ENCODE peak calls at places on chromosome 6, in ten cellular contexts. I is HCT116, B is HepG2, W is tibial nerve, K is body of pancreas, H is stomach, P is esophagus squamous epithelium, A is Peyer's patch, D is uterus, C is suprapubic skin. T is an unnamed sample. For H3K27me3, the result is how much of the 10 kb centered on the place peaks cover.

GRCh38 chr6:83198486-83199172 is 5.5 kb downstream of the RWDD2A start:
- DNase-seq in D (no peak), W (no peak), P (no peak), H (no peak), A (no peak), K (no peak), C (no peak), I (no peak), B (no peak), T (no peak)

GRCh38 chr6:134041093-134041492 is 11.3 kb downstream of the SLC2A12 start:
- DNase-seq in D (no peak), K (no peak), I (peak), P (no peak), C (no peak), H (no peak), B (no peak), W (no peak), A (no peak), T (no peak)

GRCh38 chr6:94636780-94637385 is 940.5 kb upstream of the MANEA start:
- DNase-seq in W (no peak), K (no peak), H (no peak), P (no peak), D (no peak), A (no peak), C (no peak), B (peak), I (peak), T (no peak)

GRCh38 chr6:81894788-81895221 is 142.3 kb upstream of the TENT5A start:
- DNase-seq in W (peak), B (peak), D (no peak), P (no peak), C (no peak), K (no peak), A (no peak), I (no peak), H (no peak), T (no peak)

GRCh38 chr6:43733471-43734293 is 36.3 kb upstream of the VEGFA start:
- DNase-seq in K (no peak), A (peak), B (no peak), I (no peak), W (no peak), H (peak), D (no peak), C (peak), P (no peak), T (no peak)

GRCh38 chr6:143964667-143965066 is 43.4 kb downstream of the PLAGL1 start:
- DNase-seq in I (no peak), C (no peak), B (no peak), K (no peak), H (no peak), W (no peak), D (no peak), P (no peak), A (no peak), T (no peak)

GRCh38 chr6:126444874-126445273 is 105.0 kb downstream of the CENPW start:
- DNase-seq in P (no peak), H (no peak), I (no peak), D (no peak), C (no peak), A (no peak), K (no peak), W (no peak), B (no peak), T (no peak)

GRCh38 chr6:140581601-140582000 is 1207.2 kb upstream of the CITED2 start:
- DNase-seq in W (no peak), C (no peak), K (no peak), D (no peak), H (no peak), B (no peak), A (no peak), P (no peak), I (no peak), T (no peak)

GRCh38 chr6:75568965-75569364 is 32.7 kb upstream of the SENP6 start:
- DNase-seq in D (no peak), P (no peak), B (no peak), K (no peak), C (no peak), W (no peak), I (no peak), H (no peak), A (no peak), T (no peak)

GRCh38 chr6:136640132-136640915 is 90.1 kb upstream of the MAP7 start:
- DNase-seq in I (no peak), H (no peak), D (no peak), K (no peak), P (no peak), B (no peak), C (no peak), A (no peak), W (no peak), T (no peak)

GRCh38 chr6:113649276-113649675 is 207.9 kb upstream of the MARCKS start:
- DNase-seq in B (no peak), H (no peak), C (no peak), W (no peak), P (no peak), D (no peak), I (no peak), A (no peak), K (peak), T (no peak)

GRCh38 chr6:68040780-68041179 is 594.3 kb upstream of the ADGRB3 start:
- DNase-seq in I (no peak), D (no peak), K (no peak), B (no peak), A (no peak), W (no peak), C (no peak), P (no peak), H (no peak), T (no peak)
- TF ChIP-seq POLR2A in I (no peak), D (no peak), K (no peak), B (no peak), A (no peak), W (no peak), C (no peak), P (no peak), H (no peak), T (no peak)

DNA sequence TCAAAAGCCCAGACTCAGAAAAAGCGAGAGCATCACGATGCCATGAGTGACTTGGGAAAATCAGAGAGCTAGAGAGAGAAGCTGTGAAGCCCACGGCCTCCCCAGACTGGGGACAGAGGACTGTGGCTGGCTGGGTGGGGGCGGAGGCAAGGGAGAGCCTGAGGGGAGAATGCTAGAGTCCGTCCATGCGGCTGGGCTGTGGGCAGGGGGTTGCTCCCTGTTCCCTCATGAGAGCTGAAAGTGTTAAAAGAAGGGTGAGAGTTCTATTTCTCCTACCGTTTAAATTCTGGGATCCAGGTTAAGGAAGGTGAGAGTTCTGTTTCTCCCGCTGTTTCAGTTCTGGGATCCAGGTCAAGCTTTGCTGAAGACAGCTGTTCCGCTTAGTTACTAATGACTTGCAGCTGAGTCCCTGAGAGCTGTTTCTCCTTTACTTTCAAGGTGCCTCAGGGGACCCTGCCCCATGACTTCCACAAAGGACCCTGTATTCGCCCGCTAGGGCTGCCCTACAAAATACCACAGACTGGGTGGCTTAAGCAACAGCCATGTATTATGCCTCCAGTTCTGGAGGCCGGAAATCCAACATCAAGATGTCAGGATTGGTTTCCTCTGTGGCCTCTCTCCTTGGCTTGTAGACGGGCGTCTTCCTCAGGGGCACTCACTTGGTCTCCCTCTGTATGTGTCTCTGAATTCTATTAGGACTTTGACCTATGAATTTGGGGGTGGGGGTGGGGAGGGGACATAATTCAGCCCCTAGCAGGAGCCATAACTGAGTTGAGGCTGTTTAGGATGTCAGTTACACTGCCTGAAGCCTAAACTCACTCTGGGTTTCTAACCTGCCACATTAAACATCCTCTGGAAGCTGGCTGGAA is 127.0 kb downstream of the PXDC1 start:
- DNase-seq in H (no peak), I (no peak), C (no peak), A (no peak), B (no peak), P (no peak), W (no peak), K (no peak), D (no peak), T (no peak)
- H3K27me3 ChIP-seq in H (under half), I (under half), C (under half), A (under half), B (under half), P (under half), W (under half), K (under half), D (under half), T (under half)

GRCh38 chr6:132715204-132715603 is 1.3 kb upstream of the VNN1 start:
- DNase-seq in A (no peak), I (peak), P (no peak), K (peak), W (no peak), D (no peak), C (no peak), H (peak), B (peak), T (no peak)
- TF ChIP-seq CTCF in A (no peak), I (peak), P (peak), K (peak), W (peak), D (no peak), C (no peak), H (no peak), B (peak), T (no peak)

GRCh38 chr6:21601341-21601740 is 7.8 kb downstream of the SOX4 start:
- DNase-seq in D (no peak), K (no peak), A (no peak), I (no peak), P (no peak), W (no peak), B (no peak), C (no peak), H (no peak), T (no peak)

GRCh38 chr6:21597243-21597682 is 3.7 kb downstream of the SOX4 start:
- DNase-seq in C (no peak), H (no peak), A (no peak), D (no peak), B (no peak), W (no peak), I (no peak), P (no peak), K (no peak), T (no peak)

GRCh38 chr6:21598662-21599061 is 5.1 kb downstream of the SOX4 start:
- DNase-seq in H (no peak), K (no peak), A (no peak), C (no peak), I (no peak), W (no peak), D (no peak), B (no peak), P (no peak), T (no peak)

GRCh38 chr6:21597706-21598273 is 4.2 kb downstream of the SOX4 start:
- DNase-seq in A (no peak), P (no peak), D (no peak), I (no peak), C (no peak), B (no peak), H (no peak), K (peak), W (no peak), T (no peak)

DNA sequence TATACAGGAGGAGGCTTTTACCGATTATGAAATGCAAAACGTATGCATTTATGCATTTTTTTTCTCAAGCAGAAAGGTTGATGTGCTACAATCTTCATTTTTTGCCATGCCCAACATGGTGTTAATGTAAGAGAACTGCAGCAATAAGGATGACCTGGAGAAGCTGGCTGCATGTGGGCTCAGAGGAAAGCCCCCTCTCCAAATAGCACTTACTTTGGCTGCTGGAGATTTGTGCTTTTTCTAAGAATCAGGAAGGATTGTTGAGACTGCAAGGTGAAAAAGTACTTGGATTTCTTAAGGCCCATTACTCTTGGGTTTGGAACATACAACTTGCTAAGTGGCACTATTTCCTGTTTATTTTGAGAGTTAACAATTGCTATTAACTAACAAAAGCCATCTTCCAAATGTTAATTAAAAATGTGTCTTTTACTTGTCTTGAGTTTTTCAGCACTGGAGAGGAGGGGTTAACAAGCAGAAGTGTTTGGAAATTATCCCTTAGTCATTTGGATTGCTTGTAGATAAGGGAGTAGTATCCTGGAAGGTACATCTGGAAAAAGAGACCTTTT is 5.6 kb downstream of the SOX4 start:
- DNase-seq in H (no peak), I (no peak), D (no peak), B (no peak), P (no peak), A (no peak), K (no peak), W (no peak), C (no peak), T (no peak)
- TF ChIP-seq POLR2A in H (no peak), I (no peak), D (no peak), B (no peak), P (no peak), A (no peak), K (no peak), W (no peak), C (no peak), T (no peak)

GRCh38 chr6:70277480-70277879 is 25.4 kb downstream of the COL9A1 start:
- DNase-seq in B (no peak), H (no peak), C (no peak), K (no peak), A (no peak), P (no peak), I (no peak), D (no peak), W (no peak), T (no peak)

GRCh38 chr6:70280462-70280861 is 22.4 kb downstream of the COL9A1 start:
- DNase-seq in D (no peak), A (no peak), I (no peak), H (no peak), B (no peak), K (peak), W (no peak), P (no peak), C (no peak), T (no peak)

GRCh38 chr6:70281923-70282902 is 20.7 kb downstream of the COL9A1 start:
- DNase-seq in H (no peak), A (no peak), D (no peak), I (no peak), B (no peak), C (no peak), W (no peak), K (peak), P (no peak), T (no peak)

DNA sequence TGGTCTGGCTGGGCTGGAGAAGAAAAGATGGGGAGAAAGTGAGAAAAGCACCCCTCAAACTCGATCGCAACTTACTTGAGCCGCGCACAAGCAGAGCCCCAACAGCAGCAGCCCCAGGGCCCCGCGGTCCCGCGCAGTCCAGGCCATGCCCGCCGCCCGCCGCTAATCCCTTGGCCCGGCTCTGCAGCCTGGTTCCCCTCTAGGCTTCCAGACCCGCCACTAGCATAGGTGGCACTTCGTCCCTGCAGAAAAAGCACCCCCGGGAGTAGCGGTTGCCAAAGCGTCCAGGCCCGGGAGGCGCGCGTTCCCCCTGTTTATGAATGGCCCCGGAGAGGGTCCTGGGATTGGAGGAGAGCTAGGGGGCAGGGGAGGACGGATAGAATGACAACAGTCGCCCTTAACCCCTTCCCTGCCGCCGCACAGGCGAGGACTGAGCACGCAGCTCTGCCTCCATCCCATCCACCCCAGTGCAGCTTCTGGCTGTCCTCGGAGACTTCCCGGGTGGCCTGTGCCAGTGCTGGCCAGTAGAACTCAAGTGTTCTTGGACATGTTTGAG is 19.9 kb downstream of the COL9A1 start:
- DNase-seq in A (no peak), C (no peak), W (no peak), I (no peak), D (no peak), K (peak), P (no peak), H (no peak), B (no peak), T (no peak)
- H3K27me3 ChIP-seq in A (under half), C (half or more), W (under half), I (under half), D (under half), K (under half), P (under half), H (under half), B (under half), T (under half)